ENCODE peak calls at places on chromosomes 6 and 20, in five cellular contexts. P, R, Z, S and Q are unnamed samples.
A peak's percentile ranks its signal among the peaks of the same experiment; 100 is the strongest.

GRCh38 chr6:89297695-89298351 is 17.3 kb downstream of the GABRR2 start:
- DNase-seq in P (no peak), R (no peak), Z (peak; percentile 95), S (no peak), Q (no peak)

GRCh38 chr6:33314943-33315752 is 1.3 kb upstream of the TAPBP start:
- DNase-seq in P (peak; percentile 27), R (peak; percentile 59), Z (no peak), S (peak; percentile 84), Q (no peak)

GRCh38 chr6:80938131-80938530 is 814.4 kb downstream of the TENT5A start:
- DNase-seq in P (no peak), R (no peak), Z (no peak), S (no peak), Q (no peak)

GRCh38 chr6:19433101-19433500 is 404.1 kb upstream of the ID4 start:
- DNase-seq in P (no peak), R (no peak), Z (no peak), S (no peak), Q (no peak)

GRCh38 chr6:18586133-18586532 is 199.0 kb downstream of the RNF144B start:
- DNase-seq in P (no peak), R (no peak), Z (no peak), S (no peak), Q (no peak)

GRCh38 chr20:54015496-54015895 is 54.9 kb downstream of the BCAS1 start:
- DNase-seq in P (no peak), R (no peak), Z (no peak), S (no peak), Q (no peak)

GRCh38 chr6:136893187-136893586 is 28.9 kb upstream of the SLC35D3 start:
- DNase-seq in P (no peak), R (no peak), Z (no peak), S (no peak), Q (no peak)

GRCh38 chr6:63565727-63566625 is 6.3 kb upstream of the LOC128125822 start:
- DNase-seq in P (no peak), R (no peak), Z (no peak), S (no peak), Q (no peak)

GRCh38 chr6:108800510-108800909 is 47.7 kb upstream of the ARMC2 start:
- DNase-seq in P (no peak), R (no peak), Z (no peak), S (no peak), Q (peak; percentile 76)

GRCh38 chr6:73710470-73710869 is 14.5 kb downstream of the CD109 start:
- DNase-seq in P (no peak), R (no peak), Z (no peak), S (no peak), Q (no peak)

GRCh38 chr6:73713426-73714147 is 17.6 kb downstream of the CD109 start:
- DNase-seq in P (no peak), R (no peak), Z (no peak), S (no peak), Q (no peak)

GRCh38 chr6:73712536-73712935 is 16.5 kb downstream of the CD109 start:
- DNase-seq in P (no peak), R (no peak), Z (no peak), S (no peak), Q (no peak)

GRCh38 chr6:73710948-73711347 is 14.9 kb downstream of the CD109 start:
- DNase-seq in P (no peak), R (no peak), Z (no peak), S (no peak), Q (no peak)

GRCh38 chr6:73714227-73714626 is 18.2 kb downstream of the CD109 start:
- DNase-seq in P (no peak), R (no peak), Z (no peak), S (no peak), Q (no peak)
- H3K27ac ChIP-seq in P (no peak overlapping the region), R (peak overlapping the region; percentile 26), Z (no peak overlapping the region), S (no peak overlapping the region), Q (no peak overlapping the region)

GRCh38 chr20:33676652-33677645 is 2.7 kb upstream of the NECAB3 start:
- DNase-seq in P (no peak), R (no peak), Z (no peak), S (no peak), Q (no peak)
- H3K27ac ChIP-seq in P (no peak overlapping the region), R (no peak overlapping the region), Z (no peak overlapping the region), S (no peak overlapping the region), Q (no peak overlapping the region)

GRCh38 chr6:129662980-129663431 is 47.0 kb downstream of the ARHGAP18 start:
- DNase-seq in P (no peak), R (no peak), Z (no peak), S (no peak), Q (no peak)

GRCh38 chr6:129665555-129665954 is 44.4 kb downstream of the ARHGAP18 start:
- DNase-seq in P (no peak), R (no peak), Z (no peak), S (no peak), Q (no peak)

GRCh38 chr6:129661478-129662405 is 48.2 kb downstream of the ARHGAP18 start:
- DNase-seq in P (no peak), R (no peak), Z (no peak), S (no peak), Q (no peak)

GRCh38 chr6:129662406-129662766 is 47.6 kb downstream of the ARHGAP18 start:
- DNase-seq in P (no peak), R (no peak), Z (no peak), S (no peak), Q (no peak)

GRCh38 chr6:129663531-129663930 is 46.4 kb downstream of the ARHGAP18 start:
- DNase-seq in P (no peak), R (no peak), Z (no peak), S (no peak), Q (no peak)
- H3K27ac ChIP-seq in P (peak overlapping the region; percentile 35), R (no peak overlapping the region), Z (no peak overlapping the region), S (no peak overlapping the region), Q (no peak overlapping the region)

DNA sequence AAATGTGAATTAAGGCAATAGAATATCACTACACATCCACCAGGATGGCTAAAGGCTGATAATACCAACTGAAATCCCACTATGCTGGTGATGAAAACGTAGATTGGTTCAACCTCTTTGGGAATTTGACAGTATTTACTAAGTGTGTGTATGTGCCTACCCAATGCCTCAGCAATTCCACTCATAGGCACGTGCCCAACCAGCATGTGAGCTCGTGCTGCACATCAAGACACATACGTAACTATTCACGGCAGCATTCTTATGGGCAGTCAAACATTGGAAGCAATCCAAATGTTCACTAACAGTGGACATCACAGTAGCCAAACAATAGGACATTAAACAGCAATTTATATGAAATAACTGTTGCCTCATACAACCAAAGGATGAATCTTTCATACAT is 15.7 kb upstream of the AFDN start:
- DNase-seq in P (no peak), R (no peak), Z (no peak), S (no peak), Q (no peak)
- H3K27ac ChIP-seq in P (no peak overlapping the region), R (no peak overlapping the region), Z (no peak overlapping the region), S (no peak overlapping the region), Q (no peak overlapping the region)

GRCh38 chr20:3174442-3175263 is 1.3 kb upstream of the LZTS3 start:
- DNase-seq in P (no peak), R (no peak), Z (no peak), S (no peak), Q (no peak)
- H3K27ac ChIP-seq in P (peak overlapping the region; percentile 77), R (peak overlapping the region; percentile 86), Z (no peak overlapping the region), S (peak overlapping the region; percentile 70), Q (peak overlapping the region; percentile 77)

DNA sequence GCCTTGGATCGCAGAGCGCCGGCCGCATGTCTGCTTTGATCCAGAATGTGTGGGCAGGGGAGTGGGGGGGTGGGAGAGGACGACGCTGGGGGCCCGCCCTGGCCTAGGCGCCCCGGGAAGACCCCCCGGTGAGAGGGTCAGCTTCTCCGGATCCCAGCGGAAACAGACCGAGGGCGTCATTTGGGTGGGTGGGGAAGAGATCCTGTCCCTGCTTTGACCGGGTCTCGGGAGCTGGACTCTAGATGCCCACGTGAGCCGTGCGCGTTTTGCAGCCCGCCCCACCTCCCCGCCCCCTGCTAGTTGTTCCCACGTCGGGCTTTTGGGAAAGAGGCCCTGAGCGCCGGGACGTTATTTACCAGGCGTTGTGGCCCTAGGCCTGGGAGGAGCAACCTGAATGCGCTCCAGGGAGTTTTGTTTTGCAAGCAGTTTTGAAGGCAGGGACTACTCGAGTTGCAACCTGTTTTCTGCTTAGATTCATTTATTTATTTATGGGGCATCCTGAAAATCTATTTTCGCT is 1.5 kb downstream of the DSP start:
- DNase-seq in P (peak; percentile 84), R (peak; percentile 72), Z (no peak), S (no peak), Q (no peak)
- H3K27ac ChIP-seq in P (peak overlapping the region; percentile 93), R (peak overlapping the region; percentile 91), Z (no peak overlapping the region), S (no peak overlapping the region), Q (peak overlapping the region; percentile 80)